ENCODE peak calls at places on chromosomes 4 and X, in seven cellular contexts. X is iPS-NIHi11; P is IMR-90; V is keratinocyte; I is activated T-cell treated with anti-CD3 and anti-CD28 coated beads for 4 hours; J is T-helper 9 cell; M is CD8-positive, alpha-beta memory T cell. F is an unnamed sample.

GRCh38 chr4:119962631-119963030 is 104.0 kb downstream of the MAD2L1 start:
- DNase-seq in M (no peak), P (peak; percentile 5), V (no peak), I (no peak), X (no peak), J (no peak), F (no peak)

GRCh38 chrX:47218920-47219815 is 687 bp downstream of the CDK16 start:
- DNase-seq in P (no peak), M (peak; percentile 47), X (peak; percentile 59), V (no peak), J (peak; percentile 51), I (peak; percentile 11), F (peak; percentile 60)

GRCh38 chrX:11791090-11791489 is 33.1 kb downstream of the MSL3 start:
- DNase-seq in J (no peak), M (no peak), I (no peak), X (no peak), V (no peak), P (no peak), F (peak; percentile 19)

GRCh38 chr4:158211288-158211687 is 1.0 kb downstream of the TMEM144 start:
- DNase-seq in V (no peak), X (no peak), M (no peak), I (no peak), P (no peak), J (no peak), F (peak; percentile 48)

GRCh38 chr4:120821986-120822385 is 100.5 kb downstream of the PRDM5 start:
- DNase-seq in P (no peak), I (no peak), J (no peak), M (no peak), V (no peak), X (no peak), F (no peak)

GRCh38 chr4:25702848-25703247 is 47.2 kb downstream of the SLC34A2 start:
- DNase-seq in M (no peak), V (no peak), I (no peak), X (no peak), P (peak; percentile 67), J (no peak), F (no peak)

GRCh38 chr4:52983563-52984303 is 121.6 kb downstream of the RASL11B start:
- DNase-seq in X (peak; percentile 73), V (no peak), J (no peak), I (no peak), M (peak; percentile 35), P (peak; percentile 68), F (peak; percentile 81)

GRCh38 chrX:131821945-131822622 is 201.0 kb upstream of the STK26 start:
- DNase-seq in J (peak; percentile 69), P (peak; percentile 85), M (peak; percentile 86), X (no peak), V (no peak), I (no peak), F (no peak)

GRCh38 chr4:19888587-19888986 is 363.1 kb upstream of the SLIT2 start:
- DNase-seq in V (no peak), X (no peak), M (no peak), P (no peak), I (no peak), J (no peak), F (peak; percentile 1)

GRCh38 chr4:89242864-89243740 is 64.5 kb downstream of the GPRIN3 start:
- DNase-seq in X (no peak), J (no peak), I (no peak), V (no peak), M (peak; percentile 29), P (no peak), F (peak; percentile 5)

GRCh38 chrX:74422029-74422352 is 698 bp downstream of the SLC16A2 start:
- DNase-seq in I (no peak), V (no peak), M (peak; percentile 2), X (no peak), P (no peak), J (no peak), F (no peak)

GRCh38 chr4:16269742-16270522 is 43.7 kb upstream of the TAPT1 start:
- DNase-seq in V (peak; percentile 79), M (no peak), P (peak; percentile 55), X (no peak), J (no peak), I (no peak), F (peak; percentile 80)

F was measured in OCI-M1.